ENCODE peak calls at places on chromosomes 4 and X, in six cellular contexts. One of them, this sample, is unnamed.

GRCh38 chr4:98672583-98673281 is 14.3 kb upstream of the TSPAN5 start:
- DNase-seq in IMR-90: no peak
- DNase-seq in H1: no peak
- DNase-seq in trophoblast cell: no peak
- DNase-seq in neuronal stem cell: no peak
- DNase-seq in mesenchymal stem cell: peak; percentile 10
- DNase-seq in this sample: no peak

GRCh38 chr4:69066945-69067344 is 29.3 kb upstream of the UGT2B7 start:
- DNase-seq in IMR-90: peak; percentile 37
- DNase-seq in H1: no peak
- DNase-seq in trophoblast cell: no peak
- DNase-seq in neuronal stem cell: no peak
- DNase-seq in mesenchymal stem cell: peak; percentile 14
- DNase-seq in this sample: no peak

GRCh38 chr4:71752383-71753042 is 31.4 kb downstream of the GC start:
- DNase-seq in IMR-90: no peak
- DNase-seq in H1: no peak
- DNase-seq in trophoblast cell: no peak
- DNase-seq in neuronal stem cell: no peak
- DNase-seq in mesenchymal stem cell: no peak
- DNase-seq in this sample: no peak

GRCh38 chr4:45241976-45242375 is 515.6 kb upstream of the GNPDA2 start:
- DNase-seq in IMR-90: no peak
- DNase-seq in H1: no peak
- DNase-seq in trophoblast cell: no peak
- DNase-seq in neuronal stem cell: no peak
- DNase-seq in mesenchymal stem cell: no peak
- DNase-seq in this sample: no peak

GRCh38 chr4:140719022-140719421 is 37.2 kb downstream of the TBC1D9 start:
- DNase-seq in IMR-90: peak; percentile 72
- DNase-seq in H1: no peak
- DNase-seq in trophoblast cell: peak; percentile 44
- DNase-seq in neuronal stem cell: no peak
- DNase-seq in mesenchymal stem cell: peak; percentile 91
- DNase-seq in this sample: no peak

GRCh38 chr4:121307441-121308327 is 73.1 kb downstream of the QRFPR start:
- DNase-seq in IMR-90: peak; percentile 34
- DNase-seq in H1: peak; percentile 7
- DNase-seq in trophoblast cell: peak; percentile 27
- DNase-seq in neuronal stem cell: peak; percentile 53
- DNase-seq in mesenchymal stem cell: peak; percentile 56
- DNase-seq in this sample: peak; percentile 58

GRCh38 chrX:20053537-20053936 is 62.7 kb upstream of the BCLAF3 start:
- DNase-seq in IMR-90: no peak
- DNase-seq in H1: no peak
- DNase-seq in trophoblast cell: no peak
- DNase-seq in neuronal stem cell: no peak
- DNase-seq in mesenchymal stem cell: no peak
- DNase-seq in this sample: no peak

GRCh38 chrX:2282490-2283090 is 218.2 kb downstream of the DHRSX start:
- DNase-seq in IMR-90: no peak
- DNase-seq in H1: no peak
- DNase-seq in trophoblast cell: no peak
- DNase-seq in neuronal stem cell: no peak
- DNase-seq in mesenchymal stem cell: no peak
- DNase-seq in this sample: no peak

GRCh38 chr4:107862658-107863057 is 37.9 kb downstream of the SGMS2 start:
- DNase-seq in IMR-90: peak; percentile 63
- DNase-seq in H1: no peak
- DNase-seq in trophoblast cell: peak; percentile 98
- DNase-seq in neuronal stem cell: no peak
- DNase-seq in mesenchymal stem cell: peak; percentile 88
- DNase-seq in this sample: no peak

GRCh38 chr4:3767569-3768288 is 1.5 kb downstream of the ADRA2C start:
- DNase-seq in IMR-90: no peak
- DNase-seq in H1: no peak
- DNase-seq in trophoblast cell: no peak
- DNase-seq in neuronal stem cell: peak; percentile 38
- DNase-seq in mesenchymal stem cell: peak; percentile 1
- DNase-seq in this sample: peak; percentile 80

GRCh38 chr4:172207258-172207657 is 394.1 kb downstream of the GALNTL6 start:
- DNase-seq in IMR-90: no peak
- DNase-seq in H1: no peak
- DNase-seq in trophoblast cell: no peak
- DNase-seq in neuronal stem cell: no peak
- DNase-seq in mesenchymal stem cell: no peak
- DNase-seq in this sample: no peak

GRCh38 chrX:45233541-45233940 is 32.9 kb upstream of the DIPK2B start:
- DNase-seq in IMR-90: no peak
- DNase-seq in H1: no peak
- DNase-seq in trophoblast cell: no peak
- DNase-seq in neuronal stem cell: no peak
- DNase-seq in mesenchymal stem cell: peak; percentile 2
- DNase-seq in this sample: no peak

GRCh38 chr4:55635282-55635681 is 816 bp downstream of the NMU start:
- DNase-seq in IMR-90: no peak
- DNase-seq in H1: no peak
- DNase-seq in trophoblast cell: no peak
- DNase-seq in neuronal stem cell: peak; percentile 14
- DNase-seq in mesenchymal stem cell: no peak
- DNase-seq in this sample: peak; percentile 32

GRCh38 chrX:107826286-107827136 is 845 bp downstream of the MID2 start:
- DNase-seq in IMR-90: peak; percentile 42
- DNase-seq in H1: no peak
- DNase-seq in trophoblast cell: no peak
- DNase-seq in neuronal stem cell: peak; percentile 36
- DNase-seq in mesenchymal stem cell: peak; percentile 77
- DNase-seq in this sample: peak; percentile 38

GRCh38 chr4:69524708-69525107 is 29.0 kb upstream of the UGT2B4 start:
- DNase-seq in IMR-90: no peak
- DNase-seq in H1: no peak
- DNase-seq in trophoblast cell: no peak
- DNase-seq in neuronal stem cell: no peak
- DNase-seq in mesenchymal stem cell: no peak
- DNase-seq in this sample: no peak

GRCh38 chr4:27684501-27685077 is 823.9 kb downstream of the STIM2 start:
- DNase-seq in IMR-90: peak; percentile 42
- DNase-seq in H1: no peak
- DNase-seq in trophoblast cell: peak; percentile 35
- DNase-seq in neuronal stem cell: peak; percentile 56
- DNase-seq in mesenchymal stem cell: peak; percentile 50
- DNase-seq in this sample: peak; percentile 62

GRCh38 chr4:187814737-187815465 is 180.7 kb upstream of the ZFP42 start:
- DNase-seq in IMR-90: peak; percentile 23
- DNase-seq in H1: no peak
- DNase-seq in trophoblast cell: peak; percentile 63
- DNase-seq in neuronal stem cell: no peak
- DNase-seq in mesenchymal stem cell: no peak
- DNase-seq in this sample: no peak

GRCh38 chr4:6617246-6617645 is 23.2 kb upstream of the MRFAP1 start:
- DNase-seq in IMR-90: no peak
- DNase-seq in H1: no peak
- DNase-seq in trophoblast cell: no peak
- DNase-seq in neuronal stem cell: no peak
- DNase-seq in mesenchymal stem cell: no peak
- DNase-seq in this sample: no peak

GRCh38 chr4:52098618-52099017 is 47.5 kb downstream of the SPATA18 start:
- DNase-seq in IMR-90: no peak
- DNase-seq in H1: no peak
- DNase-seq in trophoblast cell: no peak
- DNase-seq in neuronal stem cell: no peak
- DNase-seq in mesenchymal stem cell: no peak
- DNase-seq in this sample: no peak

GRCh38 chr4:161762796-161763195 is 401.0 kb downstream of the FSTL5 start:
- DNase-seq in IMR-90: peak; percentile 6
- DNase-seq in H1: no peak
- DNase-seq in trophoblast cell: no peak
- DNase-seq in neuronal stem cell: no peak
- DNase-seq in mesenchymal stem cell: peak; percentile 45
- DNase-seq in this sample: no peak

GRCh38 chr4:15234101-15234500 is 193.7 kb upstream of the C1QTNF7 start:
- DNase-seq in IMR-90: peak; percentile 93
- DNase-seq in H1: no peak
- DNase-seq in trophoblast cell: no peak
- DNase-seq in neuronal stem cell: no peak
- DNase-seq in mesenchymal stem cell: peak; percentile 96
- DNase-seq in this sample: no peak

GRCh38 chr4:7254736-7255487 is 62.6 kb downstream of the SORCS2 start:
- DNase-seq in IMR-90: no peak
- DNase-seq in H1: no peak
- DNase-seq in trophoblast cell: no peak
- DNase-seq in neuronal stem cell: no peak
- DNase-seq in mesenchymal stem cell: no peak
- DNase-seq in this sample: no peak

GRCh38 chrX:45806410-45807121 is 605.9 kb upstream of the DIPK2B start:
- DNase-seq in IMR-90: peak; percentile 92
- DNase-seq in H1: no peak
- DNase-seq in trophoblast cell: no peak
- DNase-seq in neuronal stem cell: no peak
- DNase-seq in mesenchymal stem cell: peak; percentile 94
- DNase-seq in this sample: no peak

GRCh38 chr4:73740353-73740778 is at the start of gene CXCL8:
- DNase-seq in IMR-90: peak; percentile 91
- DNase-seq in H1: no peak
- DNase-seq in trophoblast cell: peak; percentile 66
- DNase-seq in neuronal stem cell: no peak
- DNase-seq in mesenchymal stem cell: peak; percentile 96
- DNase-seq in this sample: no peak

GRCh38 chr4:123628288-123628687 is 231.7 kb downstream of the SPRY1 start:
- DNase-seq in IMR-90: no peak
- DNase-seq in H1: no peak
- DNase-seq in trophoblast cell: no peak
- DNase-seq in neuronal stem cell: no peak
- DNase-seq in mesenchymal stem cell: no peak
- DNase-seq in this sample: no peak
- H2AFZ ChIP-seq in IMR-90: no peak overlapping the region
- H2AFZ ChIP-seq in H1: no peak overlapping the region
- H2AFZ ChIP-seq in trophoblast cell: no peak overlapping the region
- H2AFZ ChIP-seq in neuronal stem cell: no peak overlapping the region
- H2AFZ ChIP-seq in mesenchymal stem cell: no peak overlapping the region
- H2AFZ ChIP-seq in this sample: no peak overlapping the region

DNA sequence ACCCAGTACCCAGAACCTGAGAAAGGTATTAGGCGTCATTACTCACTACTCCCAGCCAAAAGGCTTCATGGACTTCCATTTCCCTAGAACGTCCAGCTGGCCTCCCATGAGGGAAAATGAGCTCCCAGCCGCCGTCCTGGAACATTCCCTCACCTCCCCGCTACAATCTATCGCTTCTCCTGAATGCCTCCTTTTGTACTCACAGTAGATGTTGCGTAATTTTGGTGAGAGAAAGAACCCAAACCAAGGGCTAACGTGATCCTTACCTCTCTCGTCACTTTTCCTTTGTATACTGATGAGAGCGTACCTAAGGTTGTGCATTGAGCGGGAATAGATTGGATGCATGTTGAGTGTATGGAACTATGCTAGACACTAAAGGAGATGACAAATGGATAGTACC is 161.9 kb downstream of the TENM3 start:
- DNase-seq in IMR-90: no peak
- DNase-seq in H1: no peak
- DNase-seq in trophoblast cell: no peak
- DNase-seq in neuronal stem cell: no peak
- DNase-seq in mesenchymal stem cell: no peak
- DNase-seq in this sample: no peak
- H4K91ac ChIP-seq in IMR-90: no peak overlapping the region
- H4K91ac ChIP-seq in H1: no peak overlapping the region
- H4K91ac ChIP-seq in trophoblast cell: no peak overlapping the region
- H4K91ac ChIP-seq in neuronal stem cell: no peak overlapping the region
- H4K91ac ChIP-seq in mesenchymal stem cell: no peak overlapping the region
- H4K91ac ChIP-seq in this sample: no peak overlapping the region

GRCh38 chr4:159206427-159206871 is 103.6 kb downstream of the RAPGEF2 start:
- DNase-seq in IMR-90: peak; percentile 76
- DNase-seq in H1: no peak
- DNase-seq in trophoblast cell: no peak
- DNase-seq in neuronal stem cell: no peak
- DNase-seq in mesenchymal stem cell: peak; percentile 21
- DNase-seq in this sample: no peak
- H2AFZ ChIP-seq in IMR-90: no peak overlapping the region
- H2AFZ ChIP-seq in H1: no peak overlapping the region
- H2AFZ ChIP-seq in trophoblast cell: no peak overlapping the region
- H2AFZ ChIP-seq in neuronal stem cell: no peak overlapping the region
- H2AFZ ChIP-seq in mesenchymal stem cell: no peak overlapping the region
- H2AFZ ChIP-seq in this sample: no peak overlapping the region

DNA sequence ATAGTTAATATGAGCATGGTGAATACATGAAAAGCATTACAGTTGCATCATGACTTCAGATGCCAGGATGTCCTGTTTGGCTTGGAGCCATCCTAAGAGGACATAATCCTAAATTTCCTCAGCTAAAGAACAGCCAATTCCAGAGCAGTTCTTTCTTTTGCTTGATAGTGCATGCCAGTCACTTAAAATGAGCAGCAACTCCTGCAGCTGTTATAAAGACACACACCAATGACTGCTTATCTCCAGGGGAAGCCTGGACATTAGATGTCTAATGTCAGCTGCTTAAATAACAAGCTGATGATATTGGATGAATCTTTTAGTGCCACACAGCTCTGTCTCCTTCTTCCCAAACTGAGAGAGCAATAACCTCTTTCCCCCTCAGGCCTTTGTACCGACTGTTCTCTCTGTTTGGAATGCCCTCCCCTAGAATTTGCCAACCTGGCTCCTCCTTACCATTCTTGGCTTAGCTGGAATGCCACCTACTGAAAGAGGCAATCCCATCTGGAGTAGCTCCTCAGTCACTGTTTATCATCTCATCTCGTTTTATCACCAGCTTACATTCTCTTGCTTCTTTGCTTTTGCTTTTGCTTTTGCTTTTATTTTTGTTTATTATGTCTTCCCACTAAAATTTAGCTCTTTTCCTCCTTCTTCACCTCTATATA is 100.8 kb upstream of the USP38 start:
- DNase-seq in IMR-90: no peak
- DNase-seq in H1: no peak
- DNase-seq in trophoblast cell: peak; percentile 4
- DNase-seq in neuronal stem cell: no peak
- DNase-seq in mesenchymal stem cell: no peak
- DNase-seq in this sample: no peak
- H4K91ac ChIP-seq in IMR-90: no peak overlapping the region
- H4K91ac ChIP-seq in H1: no peak overlapping the region
- H4K91ac ChIP-seq in trophoblast cell: no peak overlapping the region
- H4K91ac ChIP-seq in neuronal stem cell: no peak overlapping the region
- H4K91ac ChIP-seq in mesenchymal stem cell: no peak overlapping the region
- H4K91ac ChIP-seq in this sample: no peak overlapping the region

This sample was measured in H9.